ENCODE peak calls at places on chromosomes 6 and 20, in eight cellular contexts. F is ACHN; K is BE2C; B is GM12892; Y is T-cell; G is GM10248; Q is upper lobe of right lung; J is stimulated activated CD4-positive, alpha-beta T cell treated with anti-CD3 and anti-CD28 coated beads, Interleukin-15, amount 100 ng/mL, for 1 hour. R is an unnamed sample.

GRCh38 chr6:108581932-108582500 is 21.3 kb downstream of the FOXO3 start:
- DNase-seq in F (no peak), G (no peak), J (no peak), K (no peak), Y (no peak), B (no peak), Q (no peak), R (no peak)

GRCh38 chr6:93789532-93789931 is 370.2 kb upstream of the EPHA7 start:
- DNase-seq in Y (no peak), B (no peak), G (no peak), J (no peak), Q (no peak), F (no peak), K (no peak), R (no peak)

GRCh38 chr20:4084096-4084495 is 68.7 kb upstream of the RNF24 start:
- DNase-seq in G (no peak), J (no peak), Y (no peak), Q (no peak), B (no peak), K (no peak), F (no peak), R (no peak)

GRCh38 chr6:159193923-159194322 is 24.7 kb downstream of the FNDC1 start:
- DNase-seq in Q (no peak), J (no peak), Y (no peak), K (no peak), F (no peak), B (no peak), G (no peak), R (no peak)

GRCh38 chr6:166058064-166058739 is 109.4 kb downstream of the TBXT start:
- DNase-seq in J (no peak), Y (no peak), B (no peak), G (no peak), Q (no peak), K (peak), F (no peak), R (no peak)

GRCh38 chr6:163603395-163603794 is 188.9 kb downstream of the QKI start:
- DNase-seq in G (no peak), J (no peak), K (no peak), Y (no peak), F (no peak), B (no peak), Q (no peak), R (no peak)

GRCh38 chr20:63576311-63576710 is 2.3 kb upstream of the HELZ2 start:
- DNase-seq in Q (no peak), K (no peak), B (no peak), G (no peak), F (no peak), Y (no peak), J (no peak), R (no peak)

GRCh38 chr6:144585217-144585814 is 300.2 kb downstream of the UTRN start:
- DNase-seq in F (peak), B (no peak), Y (no peak), Q (no peak), K (peak), J (no peak), G (no peak), R (no peak)

GRCh38 chr6:157789861-157790260 is 33.2 kb upstream of the SNX9 start:
- DNase-seq in J (no peak), G (no peak), F (no peak), Y (no peak), B (no peak), Q (no peak), K (peak), R (peak)

GRCh38 chr6:145015739-145016558 is 719.4 kb downstream of the EPM2A start:
- DNase-seq in Y (no peak), K (no peak), G (peak), J (no peak), F (peak), B (peak), Q (no peak), R (no peak)